ENCODE peak calls at places on chromosomes 7 and 10, in ten cellular contexts. One of them, this sample, is unnamed. For H3K4me1, the result is how much of the 10 kb centered on the place peaks cover.

GRCh38 chr10:33291053-33291592 is 43.3 kb downstream of the NRP1 start:
- DNase-seq in fibroblast of lung: peak
- DNase-seq in lower lobe of right lung: no peak
- DNase-seq in cardiac muscle cell: no peak
- DNase-seq in colonic mucosa: no peak
- DNase-seq in body of pancreas: no peak
- DNase-seq in heart right ventricle: no peak
- DNase-seq in left ventricle myocardium inferior: no peak
- DNase-seq in H1: no peak
- DNase-seq in IMR-90: peak
- DNase-seq in this sample: peak

GRCh38 chr7:45589915-45590678 is 15.9 kb downstream of the ADCY1 start:
- DNase-seq in fibroblast of lung: no peak
- DNase-seq in lower lobe of right lung: no peak
- DNase-seq in cardiac muscle cell: no peak
- DNase-seq in colonic mucosa: no peak
- DNase-seq in body of pancreas: no peak
- DNase-seq in heart right ventricle: no peak
- DNase-seq in left ventricle myocardium inferior: no peak
- DNase-seq in H1: no peak
- DNase-seq in IMR-90: no peak
- DNase-seq in this sample: no peak

GRCh38 chr7:133061792-133062191 is 20.1 kb downstream of the CHCHD3 start:
- DNase-seq in fibroblast of lung: no peak
- DNase-seq in lower lobe of right lung: no peak
- DNase-seq in cardiac muscle cell: peak
- DNase-seq in colonic mucosa: no peak
- DNase-seq in body of pancreas: no peak
- DNase-seq in heart right ventricle: no peak
- DNase-seq in left ventricle myocardium inferior: no peak
- DNase-seq in H1: no peak
- DNase-seq in IMR-90: no peak
- DNase-seq in this sample: no peak

GRCh38 chr10:122018951-122019413 is 30.0 kb downstream of the TACC2 start:
- DNase-seq in fibroblast of lung: no peak
- DNase-seq in lower lobe of right lung: peak
- DNase-seq in cardiac muscle cell: no peak
- DNase-seq in colonic mucosa: peak
- DNase-seq in body of pancreas: peak
- DNase-seq in heart right ventricle: no peak
- DNase-seq in left ventricle myocardium inferior: no peak
- DNase-seq in H1: no peak
- DNase-seq in IMR-90: no peak
- DNase-seq in this sample: no peak

GRCh38 chr7:51318886-51319579 is 2.4 kb upstream of the COBL start:
- DNase-seq in fibroblast of lung: no peak
- DNase-seq in lower lobe of right lung: no peak
- DNase-seq in cardiac muscle cell: no peak
- DNase-seq in colonic mucosa: peak
- DNase-seq in body of pancreas: no peak
- DNase-seq in heart right ventricle: no peak
- DNase-seq in left ventricle myocardium inferior: no peak
- DNase-seq in H1: no peak
- DNase-seq in IMR-90: no peak
- DNase-seq in this sample: no peak

GRCh38 chr7:51024867-51025266 is 242.2 kb upstream of the GRB10 start:
- DNase-seq in fibroblast of lung: no peak
- DNase-seq in lower lobe of right lung: no peak
- DNase-seq in cardiac muscle cell: no peak
- DNase-seq in colonic mucosa: peak
- DNase-seq in body of pancreas: no peak
- DNase-seq in heart right ventricle: no peak
- DNase-seq in left ventricle myocardium inferior: no peak
- DNase-seq in H1: no peak
- DNase-seq in IMR-90: no peak
- DNase-seq in this sample: no peak

GRCh38 chr10:124265391-124265745 is 153.4 kb downstream of the OAT start:
- DNase-seq in fibroblast of lung: no peak
- DNase-seq in lower lobe of right lung: no peak
- DNase-seq in cardiac muscle cell: no peak
- DNase-seq in colonic mucosa: no peak
- DNase-seq in body of pancreas: no peak
- DNase-seq in heart right ventricle: no peak
- DNase-seq in left ventricle myocardium inferior: no peak
- DNase-seq in H1: no peak
- DNase-seq in IMR-90: no peak
- DNase-seq in this sample: no peak

GRCh38 chr7:1987591-1988532 is 244.9 kb downstream of the MAD1L1 start:
- DNase-seq in fibroblast of lung: no peak
- DNase-seq in lower lobe of right lung: no peak
- DNase-seq in cardiac muscle cell: no peak
- DNase-seq in colonic mucosa: no peak
- DNase-seq in body of pancreas: no peak
- DNase-seq in heart right ventricle: peak
- DNase-seq in left ventricle myocardium inferior: no peak
- DNase-seq in H1: no peak
- DNase-seq in IMR-90: no peak
- DNase-seq in this sample: no peak

GRCh38 chr10:80157561-80157960 is 25.0 kb downstream of the PLAC9 start:
- DNase-seq in fibroblast of lung: no peak
- DNase-seq in lower lobe of right lung: no peak
- DNase-seq in cardiac muscle cell: no peak
- DNase-seq in colonic mucosa: no peak
- DNase-seq in body of pancreas: no peak
- DNase-seq in heart right ventricle: no peak
- DNase-seq in left ventricle myocardium inferior: no peak
- DNase-seq in H1: no peak
- DNase-seq in IMR-90: no peak
- DNase-seq in this sample: no peak

GRCh38 chr10:8418631-8419030 is 364.1 kb downstream of the GATA3 start:
- DNase-seq in fibroblast of lung: no peak
- DNase-seq in lower lobe of right lung: no peak
- DNase-seq in cardiac muscle cell: no peak
- DNase-seq in colonic mucosa: no peak
- DNase-seq in body of pancreas: no peak
- DNase-seq in heart right ventricle: no peak
- DNase-seq in left ventricle myocardium inferior: no peak
- DNase-seq in H1: no peak
- DNase-seq in IMR-90: peak
- DNase-seq in this sample: no peak

GRCh38 chr7:143931739-143932138 is 3.3 kb upstream of the OR2F2 start:
- DNase-seq in fibroblast of lung: no peak
- DNase-seq in lower lobe of right lung: no peak
- DNase-seq in cardiac muscle cell: no peak
- DNase-seq in colonic mucosa: no peak
- DNase-seq in body of pancreas: no peak
- DNase-seq in heart right ventricle: no peak
- DNase-seq in left ventricle myocardium inferior: no peak
- DNase-seq in H1: no peak
- DNase-seq in IMR-90: peak
- DNase-seq in this sample: no peak

GRCh38 chr10:69182005-69182404 is 2.0 kb downstream of the SUPV3L1 start:
- DNase-seq in fibroblast of lung: no peak
- DNase-seq in lower lobe of right lung: no peak
- DNase-seq in cardiac muscle cell: no peak
- DNase-seq in colonic mucosa: no peak
- DNase-seq in body of pancreas: no peak
- DNase-seq in heart right ventricle: no peak
- DNase-seq in left ventricle myocardium inferior: no peak
- DNase-seq in H1: no peak
- DNase-seq in IMR-90: no peak
- DNase-seq in this sample: no peak

GRCh38 chr7:17026269-17026668 is 144.5 kb upstream of the AGR3 start:
- DNase-seq in fibroblast of lung: no peak
- DNase-seq in lower lobe of right lung: peak
- DNase-seq in cardiac muscle cell: no peak
- DNase-seq in colonic mucosa: no peak
- DNase-seq in body of pancreas: no peak
- DNase-seq in heart right ventricle: no peak
- DNase-seq in left ventricle myocardium inferior: no peak
- DNase-seq in H1: no peak
- DNase-seq in IMR-90: no peak
- DNase-seq in this sample: no peak

GRCh38 chr7:131074043-131074442 is 253.6 kb upstream of the MKLN1 start:
- DNase-seq in fibroblast of lung: no peak
- DNase-seq in lower lobe of right lung: no peak
- DNase-seq in cardiac muscle cell: no peak
- DNase-seq in colonic mucosa: no peak
- DNase-seq in body of pancreas: no peak
- DNase-seq in heart right ventricle: no peak
- DNase-seq in left ventricle myocardium inferior: no peak
- DNase-seq in H1: no peak
- DNase-seq in IMR-90: no peak
- DNase-seq in this sample: no peak
- H3K4me1 ChIP-seq in fibroblast of lung: under half
- H3K4me1 ChIP-seq in lower lobe of right lung: half or more
- H3K4me1 ChIP-seq in cardiac muscle cell: under half
- H3K4me1 ChIP-seq in colonic mucosa: under half
- H3K4me1 ChIP-seq in body of pancreas: under half
- H3K4me1 ChIP-seq in heart right ventricle: half or more
- H3K4me1 ChIP-seq in left ventricle myocardium inferior: half or more
- H3K4me1 ChIP-seq in H1: under half
- H3K4me1 ChIP-seq in IMR-90: under half
- H3K4me1 ChIP-seq in this sample: under half

GRCh38 chr10:43255644-43256431 is 11.0 kb downstream of the RASGEF1A start:
- DNase-seq in fibroblast of lung: no peak
- DNase-seq in lower lobe of right lung: no peak
- DNase-seq in cardiac muscle cell: peak
- DNase-seq in colonic mucosa: peak
- DNase-seq in body of pancreas: no peak
- DNase-seq in heart right ventricle: no peak
- DNase-seq in left ventricle myocardium inferior: no peak
- DNase-seq in H1: no peak
- DNase-seq in IMR-90: no peak
- DNase-seq in this sample: no peak

GRCh38 chr10:43252785-43253341 is 14.0 kb downstream of the RASGEF1A start:
- DNase-seq in fibroblast of lung: no peak
- DNase-seq in lower lobe of right lung: no peak
- DNase-seq in cardiac muscle cell: no peak
- DNase-seq in colonic mucosa: peak
- DNase-seq in body of pancreas: no peak
- DNase-seq in heart right ventricle: no peak
- DNase-seq in left ventricle myocardium inferior: peak
- DNase-seq in H1: no peak
- DNase-seq in IMR-90: no peak
- DNase-seq in this sample: no peak

GRCh38 chr10:43254881-43255643 is 11.8 kb downstream of the RASGEF1A start:
- DNase-seq in fibroblast of lung: no peak
- DNase-seq in lower lobe of right lung: peak
- DNase-seq in cardiac muscle cell: no peak
- DNase-seq in colonic mucosa: peak
- DNase-seq in body of pancreas: no peak
- DNase-seq in heart right ventricle: no peak
- DNase-seq in left ventricle myocardium inferior: peak
- DNase-seq in H1: no peak
- DNase-seq in IMR-90: no peak
- DNase-seq in this sample: no peak

GRCh38 chr10:43253461-43254198 is 13.2 kb downstream of the RASGEF1A start:
- DNase-seq in fibroblast of lung: no peak
- DNase-seq in lower lobe of right lung: no peak
- DNase-seq in cardiac muscle cell: no peak
- DNase-seq in colonic mucosa: peak
- DNase-seq in body of pancreas: no peak
- DNase-seq in heart right ventricle: no peak
- DNase-seq in left ventricle myocardium inferior: peak
- DNase-seq in H1: no peak
- DNase-seq in IMR-90: no peak
- DNase-seq in this sample: no peak

DNA sequence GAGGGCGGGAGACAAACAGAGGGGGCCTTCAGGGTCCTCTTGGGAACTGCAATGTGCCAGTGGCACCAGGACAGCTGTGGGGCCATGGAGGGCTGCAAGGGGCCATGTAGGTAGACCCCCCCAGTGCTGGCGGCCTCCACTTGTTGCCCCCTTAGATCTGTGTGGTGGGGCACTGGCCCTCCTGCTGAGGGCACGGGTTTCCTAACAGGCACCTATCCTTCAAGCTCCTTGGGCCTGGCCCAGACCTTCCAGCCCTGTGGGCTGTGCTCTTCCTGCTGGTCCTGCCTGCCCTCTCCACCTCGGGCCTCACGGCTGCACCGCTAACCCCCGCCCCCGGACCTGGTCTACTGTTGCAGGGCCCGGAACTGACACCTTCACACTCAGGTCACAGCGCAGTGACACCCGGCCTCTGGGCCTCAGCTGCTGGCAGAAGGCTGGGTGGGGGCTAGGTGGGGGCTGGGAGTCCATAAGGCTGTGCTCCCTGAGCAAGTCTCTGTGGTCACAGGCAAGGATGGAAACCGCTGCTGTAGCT is 12.6 kb downstream of the RASGEF1A start:
- DNase-seq in fibroblast of lung: no peak
- DNase-seq in lower lobe of right lung: peak
- DNase-seq in cardiac muscle cell: no peak
- DNase-seq in colonic mucosa: no peak
- DNase-seq in body of pancreas: no peak
- DNase-seq in heart right ventricle: no peak
- DNase-seq in left ventricle myocardium inferior: peak
- DNase-seq in H1: no peak
- DNase-seq in IMR-90: no peak
- DNase-seq in this sample: no peak
- H3K27ac ChIP-seq in fibroblast of lung: no peak
- H3K27ac ChIP-seq in lower lobe of right lung: no peak
- H3K27ac ChIP-seq in cardiac muscle cell: no peak
- H3K27ac ChIP-seq in colonic mucosa: no peak
- H3K27ac ChIP-seq in body of pancreas: no peak
- H3K27ac ChIP-seq in heart right ventricle: no peak
- H3K27ac ChIP-seq in left ventricle myocardium inferior: no peak
- H3K27ac ChIP-seq in H1: no peak
- H3K27ac ChIP-seq in IMR-90: no peak
- H3K27ac ChIP-seq in this sample: no peak

DNA sequence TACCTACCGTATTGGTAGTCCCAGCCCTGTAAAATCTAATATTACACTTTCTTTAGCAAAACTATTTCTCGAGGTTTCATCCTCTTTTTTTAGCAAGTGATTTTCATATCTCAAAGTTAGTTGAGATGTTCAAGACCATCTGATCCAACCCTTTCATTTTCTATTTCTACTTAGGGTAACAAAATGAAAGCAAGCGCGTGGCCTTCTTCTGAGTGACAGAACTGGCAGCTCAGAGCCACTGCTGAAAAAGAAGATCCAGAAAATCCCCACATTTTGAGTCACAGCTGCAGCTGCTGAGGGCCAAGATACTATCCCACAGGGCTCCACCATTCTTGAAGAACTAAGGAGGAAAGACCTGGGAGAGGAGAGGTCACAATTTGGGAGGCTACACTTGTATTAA is 24.8 kb upstream of the ZNF800 start:
- DNase-seq in fibroblast of lung: no peak
- DNase-seq in lower lobe of right lung: no peak
- DNase-seq in cardiac muscle cell: no peak
- DNase-seq in colonic mucosa: no peak
- DNase-seq in body of pancreas: no peak
- DNase-seq in heart right ventricle: no peak
- DNase-seq in left ventricle myocardium inferior: no peak
- DNase-seq in H1: no peak
- DNase-seq in IMR-90: no peak
- DNase-seq in this sample: no peak
- TF ChIP-seq CTCF in fibroblast of lung: no peak
- TF ChIP-seq CTCF in lower lobe of right lung: no peak
- TF ChIP-seq CTCF in cardiac muscle cell: no peak
- TF ChIP-seq CTCF in colonic mucosa: no peak
- TF ChIP-seq CTCF in body of pancreas: no peak
- TF ChIP-seq CTCF in heart right ventricle: no peak
- TF ChIP-seq CTCF in left ventricle myocardium inferior: no peak
- TF ChIP-seq CTCF in H1: no peak
- TF ChIP-seq CTCF in IMR-90: no peak
- TF ChIP-seq CTCF in this sample: no peak

GRCh38 chr10:103467391-103467790 is 8.7 kb upstream of the CALHM1 start:
- DNase-seq in fibroblast of lung: no peak
- DNase-seq in lower lobe of right lung: no peak
- DNase-seq in cardiac muscle cell: no peak
- DNase-seq in colonic mucosa: no peak
- DNase-seq in body of pancreas: no peak
- DNase-seq in heart right ventricle: no peak
- DNase-seq in left ventricle myocardium inferior: no peak
- DNase-seq in H1: no peak
- DNase-seq in IMR-90: no peak
- DNase-seq in this sample: no peak
- H3K4me1 ChIP-seq in fibroblast of lung: under half
- H3K4me1 ChIP-seq in lower lobe of right lung: under half
- H3K4me1 ChIP-seq in cardiac muscle cell: under half
- H3K4me1 ChIP-seq in colonic mucosa: under half
- H3K4me1 ChIP-seq in body of pancreas: under half
- H3K4me1 ChIP-seq in heart right ventricle: under half
- H3K4me1 ChIP-seq in left ventricle myocardium inferior: under half
- H3K4me1 ChIP-seq in H1: under half
- H3K4me1 ChIP-seq in IMR-90: under half
- H3K4me1 ChIP-seq in this sample: under half